ENCODE peak calls at places on chromosomes 11 and 22, in six cellular contexts. One of them, this sample, is unnamed.

GRCh38 chr11:2924821-2925675 is 4.2 kb downstream of the PHLDA2 start:
- DNase-seq in neuronal stem cell: no peak
- DNase-seq in astrocyte: no peak
- DNase-seq in MM.1S: no peak
- DNase-seq in kidney: peak; percentile 73
- DNase-seq in fibroblast of lung: no peak
- DNase-seq in this sample: no peak

GRCh38 chr11:43447124-43447523 is 88.4 kb downstream of the TTC17 start:
- DNase-seq in fibroblast of lung: no peak
- DNase-seq in kidney: no peak
- DNase-seq in neuronal stem cell: no peak
- DNase-seq in astrocyte: peak; percentile 2
- DNase-seq in MM.1S: no peak
- DNase-seq in this sample: peak; percentile 65

GRCh38 chr11:4523666-4524065 is 21.3 kb upstream of the OR52M1 start:
- DNase-seq in neuronal stem cell: no peak
- DNase-seq in MM.1S: no peak
- DNase-seq in astrocyte: no peak
- DNase-seq in kidney: no peak
- DNase-seq in fibroblast of lung: no peak
- DNase-seq in this sample: no peak

GRCh38 chr11:119474682-119475596 is 52.0 kb upstream of the THY1 start:
- DNase-seq in fibroblast of lung: peak; percentile 97
- DNase-seq in MM.1S: peak; percentile 46
- DNase-seq in neuronal stem cell: peak; percentile 76
- DNase-seq in astrocyte: peak; percentile 76
- DNase-seq in kidney: peak; percentile 84
- DNase-seq in this sample: peak; percentile 84

GRCh38 chr11:69854719-69855118 is 35.5 kb upstream of the FGF3 start:
- DNase-seq in fibroblast of lung: peak; percentile 8
- DNase-seq in neuronal stem cell: no peak
- DNase-seq in MM.1S: no peak
- DNase-seq in astrocyte: peak; percentile 65
- DNase-seq in kidney: no peak
- DNase-seq in this sample: no peak

GRCh38 chr11:108069947-108070346 is 51.4 kb upstream of the ACAT1 start:
- DNase-seq in neuronal stem cell: no peak
- DNase-seq in fibroblast of lung: peak; percentile 67
- DNase-seq in kidney: no peak
- DNase-seq in astrocyte: peak; percentile 63
- DNase-seq in MM.1S: peak; percentile 56
- DNase-seq in this sample: no peak

GRCh38 chr11:90930252-90930651 is 707.4 kb upstream of the CHORDC1 start:
- DNase-seq in MM.1S: no peak
- DNase-seq in astrocyte: no peak
- DNase-seq in kidney: no peak
- DNase-seq in fibroblast of lung: no peak
- DNase-seq in neuronal stem cell: no peak
- DNase-seq in this sample: no peak

GRCh38 chr22:43351966-43352345 is 8.8 kb upstream of the SCUBE1 start:
- DNase-seq in neuronal stem cell: no peak
- DNase-seq in kidney: no peak
- DNase-seq in MM.1S: no peak
- DNase-seq in astrocyte: no peak
- DNase-seq in fibroblast of lung: no peak
- DNase-seq in this sample: no peak

GRCh38 chr22:31248138-31248745 is 36.1 kb downstream of the LIMK2 start:
- DNase-seq in astrocyte: peak; percentile 94
- DNase-seq in fibroblast of lung: peak; percentile 87
- DNase-seq in kidney: peak; percentile 91
- DNase-seq in neuronal stem cell: peak; percentile 79
- DNase-seq in MM.1S: peak; percentile 43
- DNase-seq in this sample: peak; percentile 96

GRCh38 chr22:47987885-47988515 is 1225.5 kb downstream of the TBC1D22A start:
- DNase-seq in MM.1S: peak; percentile 36
- DNase-seq in fibroblast of lung: no peak
- DNase-seq in kidney: no peak
- DNase-seq in astrocyte: no peak
- DNase-seq in neuronal stem cell: no peak
- DNase-seq in this sample: no peak

GRCh38 chr11:12949456-12949855 is 59.7 kb upstream of the RASSF10 start:
- DNase-seq in fibroblast of lung: no peak
- DNase-seq in kidney: no peak
- DNase-seq in MM.1S: no peak
- DNase-seq in astrocyte: no peak
- DNase-seq in neuronal stem cell: no peak
- DNase-seq in this sample: no peak

GRCh38 chr11:17683378-17684161 is 35.8 kb upstream of the MYOD1 start:
- DNase-seq in MM.1S: no peak
- DNase-seq in astrocyte: peak; percentile 89
- DNase-seq in fibroblast of lung: peak; percentile 53
- DNase-seq in kidney: no peak
- DNase-seq in neuronal stem cell: no peak
- DNase-seq in this sample: peak; percentile 69

GRCh38 chr11:61695917-61696316 is 15.7 kb downstream of the DAGLA start:
- DNase-seq in astrocyte: peak; percentile 71
- DNase-seq in kidney: peak; percentile 94
- DNase-seq in fibroblast of lung: peak; percentile 41
- DNase-seq in neuronal stem cell: no peak
- DNase-seq in MM.1S: no peak
- DNase-seq in this sample: peak; percentile 52

GRCh38 chr11:130068986-130069683 is 559 bp upstream of the APLP2 start:
- DNase-seq in astrocyte: peak; percentile 73
- DNase-seq in neuronal stem cell: no peak
- DNase-seq in MM.1S: peak; percentile 61
- DNase-seq in fibroblast of lung: peak; percentile 92
- DNase-seq in kidney: peak; percentile 94
- DNase-seq in this sample: peak; percentile 72

GRCh38 chr11:63557548-63557947 is 5.6 kb downstream of the PLAAT2 start:
- DNase-seq in kidney: no peak
- DNase-seq in fibroblast of lung: no peak
- DNase-seq in MM.1S: no peak
- DNase-seq in neuronal stem cell: no peak
- DNase-seq in astrocyte: no peak
- DNase-seq in this sample: no peak

GRCh38 chr11:117597083-117597482 is 199.9 kb downstream of the DSCAML1 start:
- DNase-seq in kidney: no peak
- DNase-seq in MM.1S: peak; percentile 61
- DNase-seq in astrocyte: peak; percentile 14
- DNase-seq in neuronal stem cell: peak; percentile 66
- DNase-seq in fibroblast of lung: peak; percentile 22
- DNase-seq in this sample: peak; percentile 76

GRCh38 chr22:29115682-29116313 is 43.0 kb downstream of the KREMEN1 start:
- DNase-seq in kidney: no peak
- DNase-seq in fibroblast of lung: no peak
- DNase-seq in MM.1S: no peak
- DNase-seq in astrocyte: no peak
- DNase-seq in neuronal stem cell: no peak
- DNase-seq in this sample: no peak

GRCh38 chr11:65791719-65792213 is 4.9 kb downstream of the OVOL1 start:
- DNase-seq in fibroblast of lung: no peak
- DNase-seq in astrocyte: peak; percentile 11
- DNase-seq in neuronal stem cell: no peak
- DNase-seq in kidney: peak; percentile 83
- DNase-seq in MM.1S: peak; percentile 76
- DNase-seq in this sample: no peak

GRCh38 chr11:74325649-74326645 is 14.5 kb upstream of the P4HA3 start:
- DNase-seq in neuronal stem cell: no peak
- DNase-seq in fibroblast of lung: peak; percentile 98
- DNase-seq in kidney: peak; percentile 88
- DNase-seq in astrocyte: peak; percentile 91
- DNase-seq in MM.1S: no peak
- DNase-seq in this sample: no peak

GRCh38 chr22:24107668-24108067 is 73.6 kb upstream of the SUSD2 start:
- DNase-seq in astrocyte: peak; percentile 72
- DNase-seq in fibroblast of lung: peak; percentile 92
- DNase-seq in MM.1S: no peak
- DNase-seq in neuronal stem cell: no peak
- DNase-seq in kidney: peak; percentile 86
- DNase-seq in this sample: no peak

GRCh38 chr11:102114032-102114431 is 3.8 kb downstream of the YAP1 start:
- DNase-seq in neuronal stem cell: no peak
- DNase-seq in fibroblast of lung: no peak
- DNase-seq in kidney: no peak
- DNase-seq in MM.1S: no peak
- DNase-seq in astrocyte: no peak
- DNase-seq in this sample: peak; percentile 46

GRCh38 chr11:36214484-36214883 is 74.7 kb downstream of the COMMD9 start:
- DNase-seq in astrocyte: no peak
- DNase-seq in fibroblast of lung: no peak
- DNase-seq in kidney: no peak
- DNase-seq in MM.1S: no peak
- DNase-seq in neuronal stem cell: no peak
- DNase-seq in this sample: peak; percentile 34

GRCh38 chr11:117731689-117732290 is 65.2 kb downstream of the DSCAML1 start:
- DNase-seq in astrocyte: no peak
- DNase-seq in fibroblast of lung: no peak
- DNase-seq in kidney: no peak
- DNase-seq in neuronal stem cell: no peak
- DNase-seq in MM.1S: no peak
- DNase-seq in this sample: no peak

DNA sequence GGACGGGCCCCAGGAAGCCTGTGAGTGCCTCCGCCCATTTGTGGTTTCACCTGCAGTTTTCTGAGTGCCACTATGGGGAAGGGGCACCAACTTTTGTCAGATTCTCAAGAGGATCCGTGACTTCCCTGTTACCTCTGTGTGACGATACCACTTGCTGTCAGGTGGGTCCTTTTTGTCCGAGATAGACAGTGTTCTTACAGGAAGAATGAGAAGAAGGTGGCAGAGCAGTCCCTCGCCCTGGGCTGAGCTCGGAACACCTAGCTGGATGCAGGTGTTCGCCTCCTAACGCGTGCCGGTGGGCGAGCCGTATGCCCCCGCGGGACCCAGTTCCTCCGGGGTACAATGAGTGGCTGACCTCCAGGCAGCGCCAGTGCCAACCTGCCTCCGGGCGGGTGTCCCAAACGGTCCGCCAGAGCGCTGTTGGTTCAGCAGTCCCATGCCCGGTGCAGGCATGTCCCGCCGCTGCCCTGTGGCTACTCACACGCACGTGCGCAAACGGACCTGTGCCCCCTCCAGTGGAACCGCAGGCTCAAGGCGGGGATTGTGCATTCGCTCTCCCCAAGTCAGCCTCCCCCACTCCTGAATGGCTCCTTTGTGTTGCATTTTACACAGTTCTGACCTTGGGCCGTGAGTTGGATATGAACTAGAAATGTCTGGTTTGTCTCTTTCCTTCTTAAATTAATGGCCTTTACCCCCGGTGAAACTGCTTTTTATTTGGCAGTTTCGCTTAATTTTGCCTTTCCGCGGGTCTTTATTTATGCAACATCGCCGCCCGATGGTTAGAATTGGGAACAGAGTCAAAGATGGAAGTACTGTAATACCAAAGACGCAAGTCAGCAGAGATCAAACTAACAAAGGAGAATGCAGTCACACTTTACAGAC is 1.1 kb upstream of the ABTB2 start:
- DNase-seq in fibroblast of lung: peak; percentile 85
- DNase-seq in MM.1S: peak; percentile 84
- DNase-seq in astrocyte: peak; percentile 39
- DNase-seq in neuronal stem cell: peak; percentile 79
- DNase-seq in kidney: peak; percentile 92
- DNase-seq in this sample: peak; percentile 79
- H3K9ac ChIP-seq in fibroblast of lung: peak overlapping the region; percentile 31
- H3K9ac ChIP-seq in MM.1S: peak overlapping the region; percentile 46
- H3K9ac ChIP-seq in astrocyte: peak overlapping the region; percentile 15
- H3K9ac ChIP-seq in neuronal stem cell: peak overlapping the region; percentile 66
- H3K9ac ChIP-seq in kidney: peak overlapping the region; percentile 75
- H3K9ac ChIP-seq in this sample: peak overlapping the region; percentile 61

DNA sequence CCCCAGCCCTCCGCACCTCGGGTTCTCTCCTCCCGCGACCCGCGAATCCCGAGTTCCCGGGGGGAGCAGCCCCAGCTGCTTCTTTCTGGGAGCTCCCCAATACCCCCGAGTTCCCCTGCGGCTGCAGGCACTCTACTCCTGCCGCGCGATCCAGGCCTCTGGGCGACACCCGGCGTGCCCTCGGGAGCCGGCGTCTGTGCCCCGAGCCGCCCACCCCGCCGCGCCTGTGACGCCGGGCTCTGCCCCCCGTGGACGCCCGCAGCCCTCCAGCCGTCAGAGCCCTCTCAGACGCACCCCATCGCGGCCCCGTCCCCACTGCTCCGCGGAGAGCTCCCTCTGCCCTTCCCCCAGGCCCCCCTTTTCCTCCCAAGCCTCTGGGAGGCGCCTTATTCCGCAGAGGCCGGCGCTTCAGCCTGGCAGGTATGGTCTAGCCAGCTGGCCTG is 422 bp downstream of the GLB1L2 start:
- DNase-seq in MM.1S: no peak
- DNase-seq in kidney: no peak
- DNase-seq in astrocyte: no peak
- DNase-seq in neuronal stem cell: peak; percentile 35
- DNase-seq in fibroblast of lung: no peak
- DNase-seq in this sample: peak; percentile 33
- H3K9ac ChIP-seq in MM.1S: no peak overlapping the region
- H3K9ac ChIP-seq in kidney: no peak overlapping the region
- H3K9ac ChIP-seq in astrocyte: no peak overlapping the region
- H3K9ac ChIP-seq in neuronal stem cell: peak overlapping the region; percentile 84
- H3K9ac ChIP-seq in fibroblast of lung: no peak overlapping the region
- H3K9ac ChIP-seq in this sample: no peak overlapping the region

GRCh38 chr11:121318848-121319834 is 26.6 kb downstream of the SC5D start:
- DNase-seq in fibroblast of lung: peak; percentile 66
- DNase-seq in neuronal stem cell: peak; percentile 32
- DNase-seq in astrocyte: peak; percentile 41
- DNase-seq in MM.1S: peak; percentile 34
- DNase-seq in kidney: no peak
- DNase-seq in this sample: peak; percentile 51
- H3K9ac ChIP-seq in fibroblast of lung: no peak overlapping the region
- H3K9ac ChIP-seq in neuronal stem cell: no peak overlapping the region
- H3K9ac ChIP-seq in astrocyte: no peak overlapping the region
- H3K9ac ChIP-seq in MM.1S: no peak overlapping the region
- H3K9ac ChIP-seq in kidney: no peak overlapping the region
- H3K9ac ChIP-seq in this sample: no peak overlapping the region

DNA sequence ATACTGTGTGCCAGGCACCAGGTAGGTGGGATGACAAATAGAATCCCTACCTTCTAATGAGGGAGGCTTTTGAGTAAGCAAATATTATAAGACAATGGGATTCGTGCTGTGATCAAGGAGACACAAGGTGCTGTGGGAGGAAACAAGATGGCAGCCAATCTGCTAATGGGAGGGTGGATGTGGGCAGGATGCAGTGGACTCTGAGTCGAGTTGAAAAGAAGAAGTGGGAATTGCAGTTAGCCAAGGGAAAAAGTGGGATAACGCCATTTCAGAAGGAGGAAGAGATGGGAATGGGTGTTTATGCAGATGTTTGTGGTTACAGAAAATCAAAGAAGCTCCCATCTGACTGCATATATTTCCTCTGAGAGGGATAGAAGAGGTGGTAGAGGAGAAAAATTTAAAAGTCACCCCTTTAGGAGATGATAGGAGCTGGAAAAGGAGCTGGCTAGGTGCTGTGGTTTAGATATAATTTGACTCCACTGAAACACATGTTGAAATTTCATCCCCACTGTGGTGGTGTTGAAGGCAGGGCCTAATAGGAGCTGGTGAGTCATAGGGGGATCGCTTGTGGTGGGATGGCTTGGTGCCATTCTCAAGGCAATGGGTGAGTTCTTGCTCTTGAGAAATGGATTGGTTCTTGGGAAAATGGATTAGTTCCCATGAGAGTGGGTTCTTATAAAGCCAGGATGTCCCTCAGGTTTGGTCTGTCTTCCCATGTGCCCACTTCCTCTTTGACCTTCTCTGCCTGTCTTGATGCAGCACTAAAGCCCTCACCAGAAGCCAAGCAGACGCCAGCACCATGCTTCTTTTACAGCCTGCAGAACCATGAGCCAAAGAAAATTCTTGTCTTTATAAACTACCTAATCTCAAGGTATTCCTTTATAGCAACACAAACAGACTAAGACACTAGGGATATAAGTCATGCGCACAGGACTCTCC is 30.0 kb upstream of the POU2AF1 start:
- DNase-seq in neuronal stem cell: no peak
- DNase-seq in MM.1S: no peak
- DNase-seq in kidney: no peak
- DNase-seq in astrocyte: peak; percentile 72
- DNase-seq in fibroblast of lung: peak; percentile 73
- DNase-seq in this sample: no peak
- H3K9ac ChIP-seq in neuronal stem cell: no peak overlapping the region
- H3K9ac ChIP-seq in MM.1S: no peak overlapping the region
- H3K9ac ChIP-seq in kidney: no peak overlapping the region
- H3K9ac ChIP-seq in astrocyte: no peak overlapping the region
- H3K9ac ChIP-seq in fibroblast of lung: no peak overlapping the region
- H3K9ac ChIP-seq in this sample: no peak overlapping the region